ENCODE peak calls at places on chromosomes 3 and 15, in ten cellular contexts. One of them, this sample, is unnamed.

GRCh38 chr3:18335202-18335601 is 89.9 kb downstream of the SATB1 start:
- DNase-seq in esophagus squamous epithelium: no peak
- DNase-seq in left ventricle myocardium inferior: no peak
- DNase-seq in keratinocyte: no peak
- DNase-seq in hippocampal formation: no peak
- DNase-seq in activated CD8-positive, alpha-beta T cell treated with anti-CD3 and anti-CD28 coated beads for 36 hours: no peak
- DNase-seq in ELR: peak
- DNase-seq in fibroblast of lung: no peak
- DNase-seq in tibial artery: no peak
- DNase-seq in mucosa of descending colon: no peak
- DNase-seq in this sample: no peak

GRCh38 chr15:38072007-38072506 is 137.6 kb downstream of the TMCO5A start:
- DNase-seq in esophagus squamous epithelium: no peak
- DNase-seq in keratinocyte: no peak
- DNase-seq in tibial artery: no peak
- DNase-seq in fibroblast of lung: no peak
- DNase-seq in hippocampal formation: no peak
- DNase-seq in activated CD8-positive, alpha-beta T cell treated with anti-CD3 and anti-CD28 coated beads for 36 hours: peak
- DNase-seq in left ventricle myocardium inferior: peak
- DNase-seq in mucosa of descending colon: no peak
- DNase-seq in ELR: no peak
- DNase-seq in this sample: no peak

GRCh38 chr15:55290361-55291057 is 896 bp upstream of the RAB27A start:
- DNase-seq in keratinocyte: no peak
- DNase-seq in activated CD8-positive, alpha-beta T cell treated with anti-CD3 and anti-CD28 coated beads for 36 hours: peak
- DNase-seq in ELR: peak
- DNase-seq in left ventricle myocardium inferior: peak
- DNase-seq in esophagus squamous epithelium: peak
- DNase-seq in mucosa of descending colon: peak
- DNase-seq in fibroblast of lung: peak
- DNase-seq in hippocampal formation: peak
- DNase-seq in tibial artery: peak
- DNase-seq in this sample: peak

GRCh38 chr3:36058404-36059035 is 321.8 kb upstream of the STAC start:
- DNase-seq in activated CD8-positive, alpha-beta T cell treated with anti-CD3 and anti-CD28 coated beads for 36 hours: no peak
- DNase-seq in esophagus squamous epithelium: no peak
- DNase-seq in mucosa of descending colon: no peak
- DNase-seq in hippocampal formation: no peak
- DNase-seq in tibial artery: no peak
- DNase-seq in keratinocyte: no peak
- DNase-seq in ELR: no peak
- DNase-seq in left ventricle myocardium inferior: no peak
- DNase-seq in fibroblast of lung: no peak
- DNase-seq in this sample: no peak

GRCh38 chr15:89119489-89120478 is 31.5 kb downstream of the ABHD2 start:
- DNase-seq in activated CD8-positive, alpha-beta T cell treated with anti-CD3 and anti-CD28 coated beads for 36 hours: no peak
- DNase-seq in left ventricle myocardium inferior: no peak
- DNase-seq in fibroblast of lung: peak
- DNase-seq in mucosa of descending colon: no peak
- DNase-seq in ELR: peak
- DNase-seq in esophagus squamous epithelium: no peak
- DNase-seq in hippocampal formation: no peak
- DNase-seq in tibial artery: peak
- DNase-seq in keratinocyte: no peak
- DNase-seq in this sample: peak

GRCh38 chr15:79970921-79971434 is at the start of gene BCL2A1:
- DNase-seq in hippocampal formation: no peak
- DNase-seq in ELR: peak
- DNase-seq in keratinocyte: peak
- DNase-seq in left ventricle myocardium inferior: no peak
- DNase-seq in activated CD8-positive, alpha-beta T cell treated with anti-CD3 and anti-CD28 coated beads for 36 hours: peak
- DNase-seq in mucosa of descending colon: no peak
- DNase-seq in tibial artery: no peak
- DNase-seq in fibroblast of lung: peak
- DNase-seq in esophagus squamous epithelium: peak
- DNase-seq in this sample: no peak

GRCh38 chr3:46411271-46411670 is 4.2 kb downstream of the CCRL2 start:
- DNase-seq in hippocampal formation: no peak
- DNase-seq in fibroblast of lung: no peak
- DNase-seq in activated CD8-positive, alpha-beta T cell treated with anti-CD3 and anti-CD28 coated beads for 36 hours: no peak
- DNase-seq in left ventricle myocardium inferior: no peak
- DNase-seq in ELR: no peak
- DNase-seq in tibial artery: no peak
- DNase-seq in mucosa of descending colon: no peak
- DNase-seq in esophagus squamous epithelium: no peak
- DNase-seq in keratinocyte: no peak
- DNase-seq in this sample: no peak

GRCh38 chr3:190101320-190102117 is 19.2 kb downstream of the P3H2 start:
- DNase-seq in tibial artery: no peak
- DNase-seq in ELR: no peak
- DNase-seq in left ventricle myocardium inferior: no peak
- DNase-seq in keratinocyte: no peak
- DNase-seq in mucosa of descending colon: no peak
- DNase-seq in activated CD8-positive, alpha-beta T cell treated with anti-CD3 and anti-CD28 coated beads for 36 hours: no peak
- DNase-seq in hippocampal formation: no peak
- DNase-seq in fibroblast of lung: peak
- DNase-seq in esophagus squamous epithelium: no peak
- DNase-seq in this sample: no peak

GRCh38 chr15:44153352-44153751 is 41.7 kb downstream of the FRMD5 start:
- DNase-seq in activated CD8-positive, alpha-beta T cell treated with anti-CD3 and anti-CD28 coated beads for 36 hours: no peak
- DNase-seq in mucosa of descending colon: no peak
- DNase-seq in hippocampal formation: no peak
- DNase-seq in keratinocyte: no peak
- DNase-seq in ELR: no peak
- DNase-seq in left ventricle myocardium inferior: no peak
- DNase-seq in esophagus squamous epithelium: no peak
- DNase-seq in fibroblast of lung: no peak
- DNase-seq in tibial artery: no peak
- DNase-seq in this sample: no peak

GRCh38 chr3:72245183-72245811 is 460.3 kb upstream of the PROK2 start:
- DNase-seq in activated CD8-positive, alpha-beta T cell treated with anti-CD3 and anti-CD28 coated beads for 36 hours: no peak
- DNase-seq in ELR: no peak
- DNase-seq in tibial artery: peak
- DNase-seq in hippocampal formation: no peak
- DNase-seq in mucosa of descending colon: no peak
- DNase-seq in esophagus squamous epithelium: no peak
- DNase-seq in keratinocyte: no peak
- DNase-seq in fibroblast of lung: peak
- DNase-seq in left ventricle myocardium inferior: peak
- DNase-seq in this sample: no peak

GRCh38 chr3:171829841-171830559 is 13.1 kb upstream of the TMEM212 start:
- DNase-seq in tibial artery: peak
- DNase-seq in ELR: peak
- DNase-seq in fibroblast of lung: peak
- DNase-seq in left ventricle myocardium inferior: peak
- DNase-seq in activated CD8-positive, alpha-beta T cell treated with anti-CD3 and anti-CD28 coated beads for 36 hours: peak
- DNase-seq in mucosa of descending colon: peak
- DNase-seq in keratinocyte: no peak
- DNase-seq in hippocampal formation: peak
- DNase-seq in esophagus squamous epithelium: no peak
- DNase-seq in this sample: peak

GRCh38 chr15:34855893-34856292 is 60.5 kb upstream of the ACTC1 start:
- DNase-seq in keratinocyte: no peak
- DNase-seq in tibial artery: peak
- DNase-seq in activated CD8-positive, alpha-beta T cell treated with anti-CD3 and anti-CD28 coated beads for 36 hours: no peak
- DNase-seq in left ventricle myocardium inferior: no peak
- DNase-seq in fibroblast of lung: no peak
- DNase-seq in ELR: peak
- DNase-seq in mucosa of descending colon: no peak
- DNase-seq in esophagus squamous epithelium: no peak
- DNase-seq in hippocampal formation: peak
- DNase-seq in this sample: no peak

GRCh38 chr3:159413319-159413718 is 575.3 kb upstream of the IL12A start:
- DNase-seq in esophagus squamous epithelium: no peak
- DNase-seq in mucosa of descending colon: no peak
- DNase-seq in left ventricle myocardium inferior: no peak
- DNase-seq in ELR: no peak
- DNase-seq in tibial artery: no peak
- DNase-seq in activated CD8-positive, alpha-beta T cell treated with anti-CD3 and anti-CD28 coated beads for 36 hours: no peak
- DNase-seq in keratinocyte: no peak
- DNase-seq in fibroblast of lung: no peak
- DNase-seq in hippocampal formation: no peak
- DNase-seq in this sample: no peak

GRCh38 chr3:177295116-177295515 is 97.8 kb upstream of the TBL1XR1 start:
- DNase-seq in mucosa of descending colon: no peak
- DNase-seq in esophagus squamous epithelium: no peak
- DNase-seq in left ventricle myocardium inferior: no peak
- DNase-seq in hippocampal formation: no peak
- DNase-seq in keratinocyte: no peak
- DNase-seq in fibroblast of lung: no peak
- DNase-seq in ELR: no peak
- DNase-seq in tibial artery: no peak
- DNase-seq in activated CD8-positive, alpha-beta T cell treated with anti-CD3 and anti-CD28 coated beads for 36 hours: no peak
- DNase-seq in this sample: peak

GRCh38 chr3:150265305-150265704 is 142.8 kb upstream of the TSC22D2 start:
- DNase-seq in keratinocyte: no peak
- DNase-seq in fibroblast of lung: no peak
- DNase-seq in left ventricle myocardium inferior: no peak
- DNase-seq in hippocampal formation: no peak
- DNase-seq in activated CD8-positive, alpha-beta T cell treated with anti-CD3 and anti-CD28 coated beads for 36 hours: no peak
- DNase-seq in ELR: no peak
- DNase-seq in esophagus squamous epithelium: no peak
- DNase-seq in tibial artery: no peak
- DNase-seq in mucosa of descending colon: no peak
- DNase-seq in this sample: no peak

GRCh38 chr3:94293793-94294195 is 230.9 kb downstream of the NSUN3 start:
- DNase-seq in hippocampal formation: no peak
- DNase-seq in keratinocyte: peak
- DNase-seq in fibroblast of lung: no peak
- DNase-seq in esophagus squamous epithelium: no peak
- DNase-seq in ELR: no peak
- DNase-seq in tibial artery: no peak
- DNase-seq in activated CD8-positive, alpha-beta T cell treated with anti-CD3 and anti-CD28 coated beads for 36 hours: no peak
- DNase-seq in mucosa of descending colon: no peak
- DNase-seq in left ventricle myocardium inferior: no peak
- DNase-seq in this sample: no peak

GRCh38 chr3:78659386-78659987 is 1108.3 kb downstream of the ROBO1 start:
- DNase-seq in fibroblast of lung: peak
- DNase-seq in esophagus squamous epithelium: no peak
- DNase-seq in mucosa of descending colon: no peak
- DNase-seq in keratinocyte: no peak
- DNase-seq in hippocampal formation: peak
- DNase-seq in left ventricle myocardium inferior: no peak
- DNase-seq in ELR: peak
- DNase-seq in activated CD8-positive, alpha-beta T cell treated with anti-CD3 and anti-CD28 coated beads for 36 hours: peak
- DNase-seq in tibial artery: no peak
- DNase-seq in this sample: peak

GRCh38 chr3:184443364-184443763 is 63.5 kb downstream of the CHRD start:
- DNase-seq in left ventricle myocardium inferior: no peak
- DNase-seq in ELR: no peak
- DNase-seq in activated CD8-positive, alpha-beta T cell treated with anti-CD3 and anti-CD28 coated beads for 36 hours: no peak
- DNase-seq in mucosa of descending colon: no peak
- DNase-seq in esophagus squamous epithelium: no peak
- DNase-seq in fibroblast of lung: no peak
- DNase-seq in hippocampal formation: no peak
- DNase-seq in tibial artery: no peak
- DNase-seq in keratinocyte: no peak
- DNase-seq in this sample: no peak

GRCh38 chr15:36594556-36595090 is 15.2 kb downstream of the CDIN1 start:
- DNase-seq in fibroblast of lung: no peak
- DNase-seq in activated CD8-positive, alpha-beta T cell treated with anti-CD3 and anti-CD28 coated beads for 36 hours: no peak
- DNase-seq in ELR: no peak
- DNase-seq in keratinocyte: no peak
- DNase-seq in tibial artery: no peak
- DNase-seq in hippocampal formation: no peak
- DNase-seq in left ventricle myocardium inferior: no peak
- DNase-seq in esophagus squamous epithelium: no peak
- DNase-seq in mucosa of descending colon: no peak
- DNase-seq in this sample: no peak

GRCh38 chr3:181568248-181568647 is 143.5 kb upstream of the SOX2 start:
- DNase-seq in mucosa of descending colon: no peak
- DNase-seq in keratinocyte: no peak
- DNase-seq in fibroblast of lung: no peak
- DNase-seq in activated CD8-positive, alpha-beta T cell treated with anti-CD3 and anti-CD28 coated beads for 36 hours: no peak
- DNase-seq in esophagus squamous epithelium: no peak
- DNase-seq in ELR: no peak
- DNase-seq in hippocampal formation: no peak
- DNase-seq in left ventricle myocardium inferior: no peak
- DNase-seq in tibial artery: no peak
- DNase-seq in this sample: no peak

GRCh38 chr3:46565607-46566039 is 479 bp downstream of the LRRC2 start:
- DNase-seq in activated CD8-positive, alpha-beta T cell treated with anti-CD3 and anti-CD28 coated beads for 36 hours: no peak
- DNase-seq in left ventricle myocardium inferior: peak
- DNase-seq in fibroblast of lung: no peak
- DNase-seq in esophagus squamous epithelium: no peak
- DNase-seq in keratinocyte: no peak
- DNase-seq in ELR: no peak
- DNase-seq in hippocampal formation: no peak
- DNase-seq in mucosa of descending colon: no peak
- DNase-seq in tibial artery: no peak
- DNase-seq in this sample: no peak

GRCh38 chr3:164641071-164641470 is 437.2 kb downstream of the SI start:
- DNase-seq in left ventricle myocardium inferior: no peak
- DNase-seq in keratinocyte: no peak
- DNase-seq in esophagus squamous epithelium: no peak
- DNase-seq in fibroblast of lung: no peak
- DNase-seq in hippocampal formation: no peak
- DNase-seq in tibial artery: no peak
- DNase-seq in activated CD8-positive, alpha-beta T cell treated with anti-CD3 and anti-CD28 coated beads for 36 hours: no peak
- DNase-seq in mucosa of descending colon: no peak
- DNase-seq in ELR: peak
- DNase-seq in this sample: no peak

GRCh38 chr3:14143271-14143605 is 18.4 kb downstream of the TMEM43 start:
- DNase-seq in esophagus squamous epithelium: no peak
- DNase-seq in keratinocyte: no peak
- DNase-seq in fibroblast of lung: no peak
- DNase-seq in left ventricle myocardium inferior: no peak
- DNase-seq in hippocampal formation: no peak
- DNase-seq in tibial artery: no peak
- DNase-seq in activated CD8-positive, alpha-beta T cell treated with anti-CD3 and anti-CD28 coated beads for 36 hours: no peak
- DNase-seq in mucosa of descending colon: no peak
- DNase-seq in ELR: peak
- DNase-seq in this sample: no peak

GRCh38 chr3:160174621-160175020 is 50.6 kb upstream of the C3orf80 start:
- DNase-seq in hippocampal formation: no peak
- DNase-seq in fibroblast of lung: no peak
- DNase-seq in keratinocyte: no peak
- DNase-seq in ELR: no peak
- DNase-seq in activated CD8-positive, alpha-beta T cell treated with anti-CD3 and anti-CD28 coated beads for 36 hours: no peak
- DNase-seq in esophagus squamous epithelium: no peak
- DNase-seq in tibial artery: no peak
- DNase-seq in left ventricle myocardium inferior: no peak
- DNase-seq in mucosa of descending colon: no peak
- DNase-seq in this sample: no peak

GRCh38 chr3:177361042-177361938 is 164.0 kb upstream of the TBL1XR1 start:
- DNase-seq in ELR: no peak
- DNase-seq in left ventricle myocardium inferior: no peak
- DNase-seq in mucosa of descending colon: no peak
- DNase-seq in esophagus squamous epithelium: no peak
- DNase-seq in tibial artery: no peak
- DNase-seq in keratinocyte: no peak
- DNase-seq in fibroblast of lung: no peak
- DNase-seq in activated CD8-positive, alpha-beta T cell treated with anti-CD3 and anti-CD28 coated beads for 36 hours: no peak
- DNase-seq in hippocampal formation: peak
- DNase-seq in this sample: no peak

GRCh38 chr15:101675796-101676582 is 23.8 kb upstream of the TM2D3 start:
- DNase-seq in esophagus squamous epithelium: no peak
- DNase-seq in hippocampal formation: peak
- DNase-seq in ELR: peak
- DNase-seq in left ventricle myocardium inferior: no peak
- DNase-seq in keratinocyte: no peak
- DNase-seq in activated CD8-positive, alpha-beta T cell treated with anti-CD3 and anti-CD28 coated beads for 36 hours: no peak
- DNase-seq in fibroblast of lung: peak
- DNase-seq in tibial artery: no peak
- DNase-seq in mucosa of descending colon: peak
- DNase-seq in this sample: no peak

GRCh38 chr3:53534996-53535395 is 40.6 kb downstream of the CACNA1D start:
- DNase-seq in esophagus squamous epithelium: no peak
- DNase-seq in activated CD8-positive, alpha-beta T cell treated with anti-CD3 and anti-CD28 coated beads for 36 hours: no peak
- DNase-seq in ELR: no peak
- DNase-seq in left ventricle myocardium inferior: no peak
- DNase-seq in fibroblast of lung: no peak
- DNase-seq in keratinocyte: no peak
- DNase-seq in mucosa of descending colon: no peak
- DNase-seq in tibial artery: no peak
- DNase-seq in hippocampal formation: no peak
- DNase-seq in this sample: no peak

GRCh38 chr3:161371441-161372320 is at the start of gene SPTSSB:
- DNase-seq in esophagus squamous epithelium: no peak
- DNase-seq in tibial artery: no peak
- DNase-seq in activated CD8-positive, alpha-beta T cell treated with anti-CD3 and anti-CD28 coated beads for 36 hours: peak
- DNase-seq in keratinocyte: no peak
- DNase-seq in mucosa of descending colon: peak
- DNase-seq in ELR: peak
- DNase-seq in left ventricle myocardium inferior: peak
- DNase-seq in fibroblast of lung: peak
- DNase-seq in hippocampal formation: no peak
- DNase-seq in this sample: peak